ENCODE peak calls at places on chromosomes 1 and 21, in eight cellular contexts. Z is WTC11; J is aorta; R is EH; G is AG09309; P is stimulated activated CD4-positive, alpha-beta T cell treated with anti-CD3 and anti-CD28 coated beads, Interleukin-4, amount 100 ng/mL, for 4 hours; Q is Calu3; E is cardiac fibroblast. W is an unnamed sample.

GRCh38 chr1:109425902-109426277 is 358 bp downstream of the PSMA5 start:
- DNase-seq in Z (no peak), J (no peak), R (peak; percentile 69), G (no peak), P (no peak), Q (peak; percentile 57), E (peak; percentile 56), W (peak; percentile 68)

GRCh38 chr1:182315157-182315556 is 76.4 kb downstream of the GLUL start:
- DNase-seq in Z (no peak), J (no peak), R (no peak), G (no peak), P (no peak), Q (no peak), E (no peak), W (no peak)

GRCh38 chr1:76958808-76959207 is 91.5 kb downstream of the ST6GALNAC5 start:
- DNase-seq in Z (no peak), J (no peak), R (no peak), G (no peak), P (no peak), Q (no peak), E (no peak), W (no peak)

GRCh38 chr21:33022828-33023573 is 2.7 kb upstream of the OLIG2 start:
- DNase-seq in Z (no peak), J (no peak), R (no peak), G (no peak), P (no peak), Q (no peak), E (no peak), W (no peak)

GRCh38 chr21:33993286-33994231 is 78.0 kb upstream of the ATP5PO start:
- DNase-seq in Z (no peak), J (peak; percentile 73), R (no peak), G (no peak), P (no peak), Q (no peak), E (no peak), W (no peak)

GRCh38 chr1:177012342-177012741 is 152.2 kb downstream of the ASTN1 start:
- DNase-seq in Z (no peak), J (no peak), R (no peak), G (no peak), P (no peak), Q (no peak), E (no peak), W (no peak)

GRCh38 chr21:14949603-14950002 is 115.2 kb downstream of the NRIP1 start:
- DNase-seq in Z (no peak), J (no peak), R (no peak), G (no peak), P (no peak), Q (no peak), E (no peak), W (no peak)

GRCh38 chr1:80158771-80159170 is 1152.2 kb upstream of the ADGRL4 start:
- DNase-seq in Z (no peak), J (no peak), R (no peak), G (no peak), P (no peak), Q (no peak), E (no peak), W (no peak)

GRCh38 chr1:2304921-2305681 is 77.0 kb downstream of the SKI start:
- DNase-seq in Z (no peak), J (no peak), R (no peak), G (no peak), P (no peak), Q (no peak), E (no peak), W (peak; percentile 68)

GRCh38 chr1:112840631-112841624 is 115.1 kb downstream of the SLC16A1 start:
- DNase-seq in Z (no peak), J (no peak), R (peak; percentile 25), G (no peak), P (no peak), Q (no peak), E (peak; percentile 16), W (peak; percentile 13)

GRCh38 chr1:19949016-19949415 is 25.6 kb upstream of the PLA2G2E start:
- DNase-seq in Z (no peak), J (no peak), R (peak; percentile 79), G (peak; percentile 44), P (no peak), Q (peak; percentile 46), E (peak; percentile 87), W (peak; percentile 56)

GRCh38 chr1:160752926-160753325 is 13.9 kb downstream of the SLAMF7 start:
- DNase-seq in Z (no peak), J (no peak), R (no peak), G (no peak), P (no peak), Q (no peak), E (no peak), W (no peak)

GRCh38 chr1:72284398-72285073 is 2.2 kb upstream of the NEGR1 start:
- DNase-seq in Z (peak; percentile 54), J (peak; percentile 62), R (peak; percentile 98), G (peak; percentile 97), P (no peak), Q (peak; percentile 51), E (peak; percentile 98), W (peak; percentile 79)

GRCh38 chr1:114278911-114279310 is 125.2 kb upstream of the SYT6 start:
- DNase-seq in Z (no peak), J (no peak), R (no peak), G (no peak), P (no peak), Q (no peak), E (no peak), W (no peak)

GRCh38 chr1:1069061-1069710 is 4.9 kb downstream of the RNF223 start:
- DNase-seq in Z (peak; percentile 90), J (peak; percentile 66), R (peak; percentile 61), G (no peak), P (peak; percentile 90), Q (peak; percentile 92), E (peak; percentile 48), W (no peak)

GRCh38 chr1:162908780-162909179 is 47.8 kb upstream of the CCDC190 start:
- DNase-seq in Z (no peak), J (no peak), R (peak; percentile 88), G (peak; percentile 41), P (no peak), Q (no peak), E (peak; percentile 95), W (peak; percentile 22)

W was measured in myocyte.